ENCODE peak calls at places on chromosomes 11 and 22, in four cellular contexts. T is endothelial cell of umbilical vein, O is A549, W is K562. P is an unnamed sample.

GRCh38 chr11:20109731-20110445 is 50.4 kb downstream of the DBX1 start:
- DNase-seq in T (no peak), O (no peak), W (no peak), P (no peak)

GRCh38 chr11:1597331-1597741 is 758 bp downstream of the KRTAP5-2 start:
- DNase-seq in T (no peak), O (no peak), W (no peak), P (no peak)

GRCh38 chr11:68596231-68596630 is 88.1 kb upstream of the GAL start:
- DNase-seq in T (peak; percentile 31), O (no peak), W (no peak), P (no peak)

GRCh38 chr11:118105657-118106305 is 19.0 kb upstream of the SMIM35 start:
- DNase-seq in T (no peak), O (no peak), W (no peak), P (no peak)

GRCh38 chr11:111514216-111515031 is at the start of gene HOATZ:
- DNase-seq in T (no peak), O (no peak), W (peak; percentile 32), P (peak; percentile 75)

GRCh38 chr11:79219186-79220045 is 221.4 kb downstream of the TENM4 start:
- DNase-seq in T (no peak), O (no peak), W (no peak), P (no peak)

GRCh38 chr22:19218541-19219233 is 40.2 kb upstream of the SLC25A1 start:
- DNase-seq in T (no peak), O (no peak), W (no peak), P (no peak)

GRCh38 chr11:73234403-73235181 is 16.5 kb downstream of the P2RY2 start:
- DNase-seq in T (no peak), O (no peak), W (no peak), P (no peak)

GRCh38 chr11:32839308-32839707 is 9.6 kb downstream of the PRRG4 start:
- DNase-seq in T (no peak), O (no peak), W (no peak), P (no peak)
- TF ChIP-seq JUN in T (no peak), O (no peak), W (no peak), P (no peak)

DNA sequence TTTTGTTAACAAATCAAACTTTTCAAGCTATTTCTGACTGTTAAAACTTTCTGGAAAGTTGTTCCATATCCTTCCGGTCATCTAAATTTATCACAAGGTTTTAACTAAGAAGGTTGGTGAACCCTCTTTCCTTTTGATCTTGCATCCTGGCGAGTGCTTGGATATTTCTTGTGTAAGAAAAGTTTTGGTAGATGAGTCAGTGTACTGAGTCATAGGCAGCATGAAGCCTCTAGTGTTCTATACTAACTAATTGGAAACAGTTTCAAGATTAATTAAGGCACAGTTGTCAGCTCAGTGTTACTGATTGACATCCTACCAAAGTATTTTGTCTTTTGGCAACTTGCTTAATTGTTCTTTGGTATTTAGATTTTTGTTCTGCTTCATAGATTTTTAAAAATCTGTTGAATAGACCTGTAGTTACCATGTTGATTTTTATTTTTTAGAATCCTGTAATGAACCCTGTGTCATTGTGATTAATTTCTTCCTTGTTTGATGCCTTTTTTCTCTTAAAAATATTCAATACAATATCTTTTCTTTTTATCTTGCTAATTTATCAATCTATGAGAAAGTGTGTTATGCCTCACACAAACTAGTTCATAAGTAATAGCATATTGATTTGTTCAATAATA is 38.0 kb downstream of the METTL15 start:
- DNase-seq in T (peak; percentile 87), O (peak; percentile 60), W (peak; percentile 8), P (no peak)
- TF ChIP-seq JUN in T (peak; percentile 95), O (no peak), W (no peak), P (no peak)

GRCh38 chr11:95516786-95517185 is 272.8 kb downstream of the FAM76B start:
- DNase-seq in T (no peak), O (no peak), W (no peak), P (no peak)
- TF ChIP-seq JUN in T (no peak), O (no peak), W (no peak), P (no peak)

GRCh38 chr22:49668402-49668801 is 159.3 kb downstream of the BRD1 start:
- DNase-seq in T (no peak), O (no peak), W (no peak), P (no peak)
- TF ChIP-seq JUN in T (no peak), O (no peak), W (no peak), P (no peak)